ENCODE peak calls at places on chromosomes 1 and 21, in four cellular contexts. One of them, this sample, is unnamed.

GRCh38 chr1:231138221-231138620 is 23.6 kb upstream of the TRIM67 start:
- DNase-seq in SK-N-SH: no peak
- DNase-seq in HCT116: no peak
- DNase-seq in HepG2: no peak
- DNase-seq in this sample: no peak

GRCh38 chr1:183349201-183349711 is 68.9 kb downstream of the NMNAT2 start:
- DNase-seq in SK-N-SH: no peak
- DNase-seq in HCT116: no peak
- DNase-seq in HepG2: no peak
- DNase-seq in this sample: no peak

GRCh38 chr21:14620152-14620551 is 74.0 kb upstream of the SAMSN1 start:
- DNase-seq in SK-N-SH: no peak
- DNase-seq in HCT116: no peak
- DNase-seq in HepG2: no peak
- DNase-seq in this sample: no peak

GRCh38 chr1:153612755-153613331 is at the start of gene S100A16:
- DNase-seq in SK-N-SH: no peak
- DNase-seq in HCT116: peak
- DNase-seq in HepG2: no peak
- DNase-seq in this sample: peak

GRCh38 chr1:21541835-21542234 is 32.6 kb downstream of the ALPL start:
- DNase-seq in SK-N-SH: no peak
- DNase-seq in HCT116: no peak
- DNase-seq in HepG2: no peak
- DNase-seq in this sample: no peak

GRCh38 chr1:209839875-209840491 is 12.2 kb downstream of the UTP25 start:
- DNase-seq in SK-N-SH: no peak
- DNase-seq in HCT116: peak
- DNase-seq in HepG2: peak
- DNase-seq in this sample: no peak

GRCh38 chr1:47840791-47841190 is 156.4 kb downstream of the TRABD2B start:
- DNase-seq in SK-N-SH: no peak
- DNase-seq in HCT116: no peak
- DNase-seq in HepG2: peak
- DNase-seq in this sample: no peak

GRCh38 chr1:241701483-241702290 is 49.6 kb downstream of the WDR64 start:
- DNase-seq in SK-N-SH: no peak
- DNase-seq in HCT116: no peak
- DNase-seq in HepG2: no peak
- DNase-seq in this sample: no peak

GRCh38 chr1:33220701-33221384 is 35.4 kb upstream of the ZNF362 start:
- DNase-seq in SK-N-SH: no peak
- DNase-seq in HCT116: peak
- DNase-seq in HepG2: no peak
- DNase-seq in this sample: no peak

GRCh38 chr1:227242811-227243682 is 75.2 kb downstream of the CDC42BPA start:
- DNase-seq in SK-N-SH: no peak
- DNase-seq in HCT116: no peak
- DNase-seq in HepG2: peak
- DNase-seq in this sample: no peak

GRCh38 chr1:65449214-65449823 is 28.9 kb downstream of the LEPR start:
- DNase-seq in SK-N-SH: no peak
- DNase-seq in HCT116: no peak
- DNase-seq in HepG2: no peak
- DNase-seq in this sample: no peak

GRCh38 chr1:61428146-61428545 is 296.8 kb downstream of the TM2D1 start:
- DNase-seq in SK-N-SH: no peak
- DNase-seq in HCT116: no peak
- DNase-seq in HepG2: no peak
- DNase-seq in this sample: no peak

GRCh38 chr1:35443768-35444518 is 113.3 kb downstream of the KIAA0319L start:
- DNase-seq in SK-N-SH: no peak
- DNase-seq in HCT116: no peak
- DNase-seq in HepG2: peak
- DNase-seq in this sample: no peak

GRCh38 chr1:36086529-36087232 is 2.0 kb upstream of the ADPRS start:
- DNase-seq in SK-N-SH: no peak
- DNase-seq in HCT116: no peak
- DNase-seq in HepG2: no peak
- DNase-seq in this sample: peak

GRCh38 chr21:42363331-42363730 is 3.0 kb downstream of the TFF1 start:
- DNase-seq in SK-N-SH: no peak
- DNase-seq in HCT116: no peak
- DNase-seq in HepG2: no peak
- DNase-seq in this sample: no peak

GRCh38 chr1:189619682-189620332 is 857.9 kb downstream of the BRINP3 start:
- DNase-seq in SK-N-SH: no peak
- DNase-seq in HCT116: peak
- DNase-seq in HepG2: peak
- DNase-seq in this sample: no peak

GRCh38 chr1:151713044-151713443 is 3.6 kb downstream of the CELF3 start:
- DNase-seq in SK-N-SH: no peak
- DNase-seq in HCT116: no peak
- DNase-seq in HepG2: no peak
- DNase-seq in this sample: no peak

GRCh38 chr1:212915245-212916091 is 34.9 kb upstream of the VASH2 start:
- DNase-seq in SK-N-SH: peak
- DNase-seq in HCT116: no peak
- DNase-seq in HepG2: peak
- DNase-seq in this sample: peak

GRCh38 chr1:78833491-78833890 is 173.0 kb downstream of the ADGRL4 start:
- DNase-seq in SK-N-SH: no peak
- DNase-seq in HCT116: peak
- DNase-seq in HepG2: no peak
- DNase-seq in this sample: no peak

GRCh38 chr1:63042278-63042677 is 258.3 kb downstream of the ATG4C start:
- DNase-seq in SK-N-SH: no peak
- DNase-seq in HCT116: no peak
- DNase-seq in HepG2: no peak
- DNase-seq in this sample: no peak

GRCh38 chr1:20403423-20404145 is 82.4 kb downstream of the CAMK2N1 start:
- DNase-seq in SK-N-SH: no peak
- DNase-seq in HCT116: no peak
- DNase-seq in HepG2: no peak
- DNase-seq in this sample: no peak

GRCh38 chr1:19179597-19180271 is 30.3 kb downstream of the UBR4 start:
- DNase-seq in SK-N-SH: peak
- DNase-seq in HCT116: peak
- DNase-seq in HepG2: peak
- DNase-seq in this sample: peak

GRCh38 chr1:163083690-163084089 is 14.5 kb downstream of the RGS4 start:
- DNase-seq in SK-N-SH: no peak
- DNase-seq in HCT116: no peak
- DNase-seq in HepG2: no peak
- DNase-seq in this sample: no peak

GRCh38 chr1:20102875-20103274 is 16.5 kb downstream of the PLA2G2D start:
- DNase-seq in SK-N-SH: no peak
- DNase-seq in HCT116: no peak
- DNase-seq in HepG2: no peak
- DNase-seq in this sample: no peak

GRCh38 chr1:208000504-208000903 is 89.6 kb upstream of the CD34 start:
- DNase-seq in SK-N-SH: no peak
- DNase-seq in HCT116: no peak
- DNase-seq in HepG2: no peak
- DNase-seq in this sample: no peak

GRCh38 chr1:59015708-59016107 is 231.9 kb upstream of the JUN start:
- DNase-seq in SK-N-SH: no peak
- DNase-seq in HCT116: no peak
- DNase-seq in HepG2: no peak
- DNase-seq in this sample: no peak

GRCh38 chr1:165467706-165468105 is 22.8 kb upstream of the RXRG start:
- DNase-seq in SK-N-SH: no peak
- DNase-seq in HCT116: no peak
- DNase-seq in HepG2: no peak
- DNase-seq in this sample: no peak

GRCh38 chr1:116769561-116769977 is 15.3 kb downstream of the CD2 start:
- DNase-seq in SK-N-SH: no peak
- DNase-seq in HCT116: no peak
- DNase-seq in HepG2: no peak
- DNase-seq in this sample: no peak

DNA sequence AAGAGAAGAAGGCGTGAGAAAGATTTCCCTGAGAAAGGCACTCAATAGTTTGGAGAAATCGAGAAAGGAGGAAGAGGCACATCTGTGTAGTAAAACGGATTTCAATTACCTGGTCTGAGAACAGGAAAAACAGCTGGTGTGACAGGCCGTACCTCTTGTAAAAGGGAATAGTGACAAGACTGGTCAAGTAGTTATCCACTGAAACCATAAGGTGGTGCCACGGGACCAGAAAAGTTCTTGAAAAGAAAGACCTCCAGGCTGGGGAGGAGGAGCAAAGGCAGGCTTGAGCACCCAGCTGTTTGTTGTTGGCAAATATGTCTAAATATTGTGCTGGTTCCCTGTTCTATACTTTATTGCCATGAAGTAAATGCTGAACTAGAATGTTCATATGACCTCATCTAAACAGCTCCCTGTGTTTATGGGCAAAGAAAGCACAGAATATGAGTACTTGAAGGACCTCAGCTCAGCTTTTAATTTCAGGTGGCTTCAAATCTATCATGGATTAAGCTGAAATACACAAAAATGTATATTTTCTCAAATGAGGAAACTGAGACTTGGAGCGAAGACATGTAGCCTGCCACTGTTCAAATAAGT is 4.0 kb downstream of the HAO2 start:
- DNase-seq in SK-N-SH: no peak
- DNase-seq in HCT116: peak
- DNase-seq in HepG2: peak
- DNase-seq in this sample: peak
- TF ChIP-seq ELF1 in SK-N-SH: no peak
- TF ChIP-seq ELF1 in HCT116: no peak
- TF ChIP-seq ELF1 in HepG2: no peak
- TF ChIP-seq ELF1 in this sample: no peak

GRCh38 chr1:234603221-234604204 is 6.5 kb downstream of the IRF2BP2 start:
- DNase-seq in SK-N-SH: no peak
- DNase-seq in HCT116: no peak
- DNase-seq in HepG2: peak
- DNase-seq in this sample: peak
- TF ChIP-seq ELF1 in SK-N-SH: no peak
- TF ChIP-seq ELF1 in HCT116: no peak
- TF ChIP-seq ELF1 in HepG2: no peak
- TF ChIP-seq ELF1 in this sample: no peak

DNA sequence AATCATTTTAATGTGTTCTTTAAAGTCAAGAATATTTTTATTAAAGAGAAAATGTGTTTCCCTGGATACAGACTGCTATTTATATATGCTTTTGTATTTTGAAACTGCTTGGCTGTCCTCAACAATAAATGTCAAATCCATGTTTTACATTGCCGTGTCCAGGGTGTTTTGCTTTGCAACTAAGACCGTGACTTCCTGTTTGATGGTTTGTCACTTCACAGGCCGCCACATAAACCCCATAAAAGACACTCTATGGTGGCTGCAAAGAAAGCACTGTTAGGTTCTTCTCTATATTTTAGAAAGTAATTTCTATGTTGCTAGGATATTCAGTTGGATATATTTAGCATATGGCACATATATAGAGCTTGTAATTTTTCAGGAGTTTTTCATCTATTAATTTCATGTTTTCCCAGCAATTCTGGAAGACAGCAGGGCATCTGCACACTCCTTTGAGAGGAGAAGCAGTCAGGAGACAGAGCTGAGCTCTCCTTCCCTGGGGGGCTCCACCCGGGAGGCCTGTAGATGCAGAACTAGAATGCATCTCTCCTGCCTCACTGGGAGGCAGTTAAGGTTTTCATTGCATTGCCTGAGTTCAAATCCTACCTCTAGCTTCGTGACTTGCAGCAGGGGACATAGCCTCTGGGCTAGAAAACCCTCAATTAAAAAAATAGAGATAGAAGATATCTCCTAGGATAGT is 33.1 kb downstream of the PRDM2 start:
- DNase-seq in SK-N-SH: no peak
- DNase-seq in HCT116: no peak
- DNase-seq in HepG2: no peak
- DNase-seq in this sample: no peak
- TF ChIP-seq ELF1 in SK-N-SH: no peak
- TF ChIP-seq ELF1 in HCT116: no peak
- TF ChIP-seq ELF1 in HepG2: no peak
- TF ChIP-seq ELF1 in this sample: no peak

DNA sequence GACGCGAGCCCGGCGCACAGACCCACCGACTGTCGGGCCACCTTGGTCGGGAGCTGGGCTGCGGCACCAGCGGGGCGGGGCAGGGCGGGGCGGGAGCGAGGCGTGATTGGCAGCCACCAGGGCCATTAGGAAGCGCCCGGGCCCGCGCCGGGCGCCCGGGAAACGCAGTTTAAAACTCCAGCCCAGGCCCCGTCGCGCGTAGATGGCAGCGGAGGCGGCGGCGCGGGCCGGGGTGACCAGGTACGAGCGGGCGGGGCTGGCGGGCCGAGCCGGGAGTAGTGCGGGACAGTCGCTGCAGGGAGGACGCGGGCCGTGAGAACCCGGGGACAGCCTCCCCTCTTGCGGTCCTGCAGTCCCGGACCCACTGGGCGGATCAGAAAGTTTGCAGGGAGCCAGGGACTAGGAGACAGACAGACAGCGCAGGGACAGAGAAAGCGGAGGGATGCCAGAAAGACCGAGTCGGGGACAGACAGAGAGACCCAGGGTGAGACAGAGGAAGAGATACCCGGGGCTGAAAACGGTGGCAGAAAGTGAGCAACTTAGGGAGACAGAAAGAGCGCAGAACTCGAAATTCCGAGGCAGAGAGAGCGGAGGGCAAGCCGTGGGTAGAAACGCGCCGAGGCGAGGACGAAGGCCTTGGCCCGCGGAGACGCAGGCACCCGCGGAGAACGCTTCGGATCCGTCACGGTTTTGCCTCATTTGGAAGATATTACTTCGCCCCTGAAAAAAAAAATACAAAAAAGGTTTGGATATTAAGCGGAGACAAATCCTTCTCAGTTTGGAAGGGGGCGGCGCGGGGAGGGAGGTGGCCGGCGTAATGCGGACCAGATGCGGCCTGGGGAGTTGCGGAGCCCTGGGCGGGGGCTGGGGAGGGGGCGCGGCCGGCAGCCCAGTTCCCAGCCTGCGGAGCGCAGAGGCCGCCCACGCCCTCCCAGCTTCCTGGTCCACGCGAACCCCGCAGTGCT is at the start of gene DMBX1:
- DNase-seq in SK-N-SH: peak
- DNase-seq in HCT116: peak
- DNase-seq in HepG2: no peak
- DNase-seq in this sample: peak
- TF ChIP-seq ELF1 in SK-N-SH: no peak
- TF ChIP-seq ELF1 in HCT116: no peak
- TF ChIP-seq ELF1 in HepG2: no peak
- TF ChIP-seq ELF1 in this sample: no peak